ENCODE peak calls at places on chromosomes 11 and 22, in ten cellular contexts. One of them, this sample, is unnamed.

GRCh38 chr11:83047515-83048225 is 24.0 kb downstream of the RAB30 start:
- DNase-seq in mesothelial cell of epicardium: no peak
- DNase-seq in heart right ventricle: no peak
- DNase-seq in mucosa of descending colon: no peak
- DNase-seq in fibroblast of lung: peak; percentile 58
- DNase-seq in K562: no peak
- DNase-seq in brain microvascular endothelial cell: no peak
- DNase-seq in B cell: no peak
- DNase-seq in foreskin fibroblast: peak; percentile 22
- DNase-seq in IMR-90: peak; percentile 65
- DNase-seq in this sample: no peak

GRCh38 chr11:46105902-46106301 is 15.4 kb downstream of the PHF21A start:
- DNase-seq in foreskin fibroblast: no peak
- DNase-seq in K562: no peak
- DNase-seq in mesothelial cell of epicardium: no peak
- DNase-seq in B cell: no peak
- DNase-seq in IMR-90: no peak
- DNase-seq in heart right ventricle: no peak
- DNase-seq in fibroblast of lung: no peak
- DNase-seq in mucosa of descending colon: no peak
- DNase-seq in brain microvascular endothelial cell: no peak
- DNase-seq in this sample: no peak

GRCh38 chr11:14773755-14774154 is 118.3 kb downstream of the CYP2R1 start:
- DNase-seq in K562: no peak
- DNase-seq in mesothelial cell of epicardium: no peak
- DNase-seq in brain microvascular endothelial cell: no peak
- DNase-seq in heart right ventricle: no peak
- DNase-seq in mucosa of descending colon: no peak
- DNase-seq in IMR-90: peak; percentile 0
- DNase-seq in fibroblast of lung: no peak
- DNase-seq in foreskin fibroblast: peak; percentile 4
- DNase-seq in B cell: peak; percentile 12
- DNase-seq in this sample: no peak

GRCh38 chr11:46489668-46490560 is 98.3 kb upstream of the CHRM4 start:
- DNase-seq in mesothelial cell of epicardium: no peak
- DNase-seq in fibroblast of lung: peak; percentile 48
- DNase-seq in mucosa of descending colon: no peak
- DNase-seq in K562: peak; percentile 49
- DNase-seq in heart right ventricle: no peak
- DNase-seq in brain microvascular endothelial cell: peak; percentile 55
- DNase-seq in IMR-90: peak; percentile 69
- DNase-seq in foreskin fibroblast: peak; percentile 65
- DNase-seq in B cell: peak; percentile 33
- DNase-seq in this sample: peak; percentile 17

GRCh38 chr11:74022541-74022940 is 13.7 kb upstream of the UCP3 start:
- DNase-seq in fibroblast of lung: no peak
- DNase-seq in B cell: no peak
- DNase-seq in IMR-90: no peak
- DNase-seq in foreskin fibroblast: no peak
- DNase-seq in heart right ventricle: no peak
- DNase-seq in mucosa of descending colon: no peak
- DNase-seq in K562: no peak
- DNase-seq in brain microvascular endothelial cell: no peak
- DNase-seq in mesothelial cell of epicardium: no peak
- DNase-seq in this sample: no peak

GRCh38 chr11:67031791-67032561 is 9.0 kb downstream of the SYT12 start:
- DNase-seq in brain microvascular endothelial cell: peak; percentile 71
- DNase-seq in B cell: no peak
- DNase-seq in foreskin fibroblast: peak; percentile 48
- DNase-seq in K562: no peak
- DNase-seq in mesothelial cell of epicardium: no peak
- DNase-seq in IMR-90: peak; percentile 80
- DNase-seq in fibroblast of lung: peak; percentile 77
- DNase-seq in mucosa of descending colon: no peak
- DNase-seq in heart right ventricle: no peak
- DNase-seq in this sample: no peak

GRCh38 chr22:36368359-36368983 is 19.3 kb downstream of the MYH9 start:
- DNase-seq in brain microvascular endothelial cell: no peak
- DNase-seq in mesothelial cell of epicardium: no peak
- DNase-seq in fibroblast of lung: peak; percentile 92
- DNase-seq in foreskin fibroblast: peak; percentile 86
- DNase-seq in B cell: no peak
- DNase-seq in mucosa of descending colon: no peak
- DNase-seq in IMR-90: peak; percentile 78
- DNase-seq in K562: peak; percentile 90
- DNase-seq in heart right ventricle: no peak
- DNase-seq in this sample: no peak

GRCh38 chr11:33970984-33971466 is 79.1 kb upstream of the LMO2 start:
- DNase-seq in B cell: peak; percentile 67
- DNase-seq in foreskin fibroblast: peak; percentile 77
- DNase-seq in heart right ventricle: no peak
- DNase-seq in K562: peak; percentile 72
- DNase-seq in mesothelial cell of epicardium: no peak
- DNase-seq in mucosa of descending colon: no peak
- DNase-seq in fibroblast of lung: peak; percentile 47
- DNase-seq in brain microvascular endothelial cell: peak; percentile 47
- DNase-seq in IMR-90: peak; percentile 50
- DNase-seq in this sample: peak; percentile 14

GRCh38 chr11:20457001-20457768 is 69.7 kb downstream of the PRMT3 start:
- DNase-seq in B cell: no peak
- DNase-seq in IMR-90: no peak
- DNase-seq in heart right ventricle: no peak
- DNase-seq in mesothelial cell of epicardium: no peak
- DNase-seq in brain microvascular endothelial cell: no peak
- DNase-seq in K562: no peak
- DNase-seq in foreskin fibroblast: peak; percentile 6
- DNase-seq in mucosa of descending colon: no peak
- DNase-seq in fibroblast of lung: no peak
- DNase-seq in this sample: no peak

GRCh38 chr11:37504925-37505324 is 906.9 kb upstream of the RAG2 start:
- DNase-seq in brain microvascular endothelial cell: peak; percentile 94
- DNase-seq in foreskin fibroblast: peak; percentile 96
- DNase-seq in K562: no peak
- DNase-seq in mucosa of descending colon: no peak
- DNase-seq in IMR-90: peak; percentile 95
- DNase-seq in fibroblast of lung: peak; percentile 97
- DNase-seq in B cell: no peak
- DNase-seq in mesothelial cell of epicardium: no peak
- DNase-seq in heart right ventricle: no peak
- DNase-seq in this sample: no peak

GRCh38 chr11:45180158-45180887 is 33.9 kb downstream of the PRDM11 start:
- DNase-seq in K562: no peak
- DNase-seq in B cell: peak; percentile 40
- DNase-seq in mucosa of descending colon: peak; percentile 79
- DNase-seq in brain microvascular endothelial cell: no peak
- DNase-seq in heart right ventricle: peak; percentile 67
- DNase-seq in mesothelial cell of epicardium: peak; percentile 46
- DNase-seq in fibroblast of lung: peak; percentile 27
- DNase-seq in foreskin fibroblast: peak; percentile 67
- DNase-seq in IMR-90: no peak
- DNase-seq in this sample: peak; percentile 36

GRCh38 chr11:32826113-32826512 is 3.6 kb upstream of the PRRG4 start:
- DNase-seq in K562: no peak
- DNase-seq in mucosa of descending colon: no peak
- DNase-seq in foreskin fibroblast: no peak
- DNase-seq in B cell: no peak
- DNase-seq in heart right ventricle: no peak
- DNase-seq in mesothelial cell of epicardium: no peak
- DNase-seq in brain microvascular endothelial cell: no peak
- DNase-seq in IMR-90: no peak
- DNase-seq in fibroblast of lung: no peak
- DNase-seq in this sample: no peak

GRCh38 chr22:21001601-21002325 is at the start of gene THAP7:
- DNase-seq in mesothelial cell of epicardium: peak; percentile 90
- DNase-seq in mucosa of descending colon: peak; percentile 98
- DNase-seq in foreskin fibroblast: peak; percentile 99
- DNase-seq in K562: peak; percentile 100
- DNase-seq in brain microvascular endothelial cell: peak; percentile 94
- DNase-seq in fibroblast of lung: peak; percentile 93
- DNase-seq in B cell: peak; percentile 99
- DNase-seq in heart right ventricle: peak; percentile 98
- DNase-seq in IMR-90: peak; percentile 93
- DNase-seq in this sample: peak; percentile 91

GRCh38 chr22:36796629-36797175 is 20.1 kb downstream of the PVALB start:
- DNase-seq in mucosa of descending colon: no peak
- DNase-seq in mesothelial cell of epicardium: no peak
- DNase-seq in IMR-90: no peak
- DNase-seq in fibroblast of lung: no peak
- DNase-seq in brain microvascular endothelial cell: no peak
- DNase-seq in foreskin fibroblast: no peak
- DNase-seq in heart right ventricle: no peak
- DNase-seq in B cell: no peak
- DNase-seq in K562: no peak
- DNase-seq in this sample: no peak

GRCh38 chr11:63847363-63847762 is 8.5 kb downstream of the MARK2 start:
- DNase-seq in mesothelial cell of epicardium: no peak
- DNase-seq in foreskin fibroblast: no peak
- DNase-seq in fibroblast of lung: no peak
- DNase-seq in heart right ventricle: no peak
- DNase-seq in brain microvascular endothelial cell: no peak
- DNase-seq in IMR-90: no peak
- DNase-seq in K562: no peak
- DNase-seq in mucosa of descending colon: peak; percentile 32
- DNase-seq in B cell: no peak
- DNase-seq in this sample: no peak

GRCh38 chr11:38867338-38867737 is 2269.3 kb upstream of the RAG2 start:
- DNase-seq in fibroblast of lung: no peak
- DNase-seq in K562: no peak
- DNase-seq in brain microvascular endothelial cell: no peak
- DNase-seq in heart right ventricle: no peak
- DNase-seq in IMR-90: no peak
- DNase-seq in foreskin fibroblast: no peak
- DNase-seq in mucosa of descending colon: no peak
- DNase-seq in mesothelial cell of epicardium: no peak
- DNase-seq in B cell: no peak
- DNase-seq in this sample: no peak

GRCh38 chr11:96143016-96143670 is 199.9 kb downstream of the MAML2 start:
- DNase-seq in IMR-90: no peak
- DNase-seq in fibroblast of lung: peak; percentile 46
- DNase-seq in brain microvascular endothelial cell: no peak
- DNase-seq in mesothelial cell of epicardium: no peak
- DNase-seq in K562: no peak
- DNase-seq in mucosa of descending colon: no peak
- DNase-seq in B cell: no peak
- DNase-seq in foreskin fibroblast: no peak
- DNase-seq in heart right ventricle: no peak
- DNase-seq in this sample: no peak

GRCh38 chr11:118652681-118653181 is 26.7 kb downstream of the TREH start:
- DNase-seq in B cell: no peak
- DNase-seq in K562: no peak
- DNase-seq in mucosa of descending colon: no peak
- DNase-seq in mesothelial cell of epicardium: no peak
- DNase-seq in brain microvascular endothelial cell: no peak
- DNase-seq in IMR-90: no peak
- DNase-seq in foreskin fibroblast: no peak
- DNase-seq in fibroblast of lung: no peak
- DNase-seq in heart right ventricle: no peak
- DNase-seq in this sample: no peak

DNA sequence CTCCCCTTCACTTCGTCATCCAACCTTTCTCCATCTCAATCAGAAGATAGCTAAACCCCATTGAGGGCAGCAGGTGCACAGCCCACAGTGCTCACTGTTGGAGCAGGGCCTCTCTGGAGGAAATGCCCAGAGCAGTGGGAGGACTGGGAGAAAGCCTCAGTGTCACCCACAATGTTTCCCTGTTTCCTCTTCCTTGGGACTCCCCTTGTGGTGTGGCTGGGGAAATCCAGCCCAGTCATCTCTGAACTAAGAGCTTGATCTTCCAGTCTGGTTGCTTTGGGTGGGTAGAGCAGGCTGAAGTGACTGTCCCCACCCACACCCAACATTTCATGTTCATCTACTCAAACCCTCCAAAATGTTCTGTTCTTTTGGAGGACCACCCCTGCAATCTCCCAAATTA is 29.8 kb upstream of the EED start:
- DNase-seq in K562: no peak
- DNase-seq in mucosa of descending colon: no peak
- DNase-seq in fibroblast of lung: no peak
- DNase-seq in IMR-90: no peak
- DNase-seq in foreskin fibroblast: no peak
- DNase-seq in mesothelial cell of epicardium: no peak
- DNase-seq in heart right ventricle: no peak
- DNase-seq in B cell: peak; percentile 11
- DNase-seq in brain microvascular endothelial cell: no peak
- DNase-seq in this sample: no peak
- TF ChIP-seq CTCF in K562: peak; percentile 41
- TF ChIP-seq CTCF in mucosa of descending colon: no peak
- TF ChIP-seq CTCF in fibroblast of lung: no peak
- TF ChIP-seq CTCF in IMR-90: no peak
- TF ChIP-seq CTCF in foreskin fibroblast: no peak
- TF ChIP-seq CTCF in mesothelial cell of epicardium: no peak
- TF ChIP-seq CTCF in heart right ventricle: no peak
- TF ChIP-seq CTCF in B cell: no peak
- TF ChIP-seq CTCF in brain microvascular endothelial cell: peak; percentile 26
- TF ChIP-seq CTCF in this sample: no peak

DNA sequence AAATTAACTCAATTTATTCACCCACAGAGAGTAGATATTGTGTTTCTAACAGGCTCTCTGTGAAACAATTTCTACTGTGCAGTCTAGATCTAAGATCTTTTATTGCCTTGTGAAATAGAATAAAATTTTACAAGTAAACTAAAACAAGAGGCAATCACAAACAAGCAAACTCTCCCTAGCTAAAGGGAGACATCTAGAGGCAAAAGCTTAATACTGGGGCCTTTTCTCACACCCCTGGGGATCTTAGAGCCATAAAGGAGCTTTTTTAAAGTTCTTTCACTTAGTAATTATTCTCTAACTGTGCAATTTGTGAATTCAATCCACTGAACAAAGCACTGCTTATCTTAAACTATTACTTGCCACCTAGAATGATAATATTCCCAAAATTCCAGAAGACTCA is 19.7 kb downstream of the ALG9 start:
- DNase-seq in K562: peak; percentile 11
- DNase-seq in B cell: no peak
- DNase-seq in brain microvascular endothelial cell: no peak
- DNase-seq in foreskin fibroblast: peak; percentile 61
- DNase-seq in mesothelial cell of epicardium: no peak
- DNase-seq in mucosa of descending colon: no peak
- DNase-seq in heart right ventricle: no peak
- DNase-seq in IMR-90: peak; percentile 35
- DNase-seq in fibroblast of lung: no peak
- DNase-seq in this sample: no peak
- TF ChIP-seq CTCF in K562: peak; percentile 43
- TF ChIP-seq CTCF in B cell: no peak
- TF ChIP-seq CTCF in brain microvascular endothelial cell: peak; percentile 59
- TF ChIP-seq CTCF in foreskin fibroblast: peak; percentile 64
- TF ChIP-seq CTCF in mesothelial cell of epicardium: no peak
- TF ChIP-seq CTCF in mucosa of descending colon: no peak
- TF ChIP-seq CTCF in heart right ventricle: no peak
- TF ChIP-seq CTCF in IMR-90: peak; percentile 53
- TF ChIP-seq CTCF in fibroblast of lung: peak; percentile 70
- TF ChIP-seq CTCF in this sample: no peak

GRCh38 chr22:17540481-17540880 is 22.8 kb upstream of the SLC25A18 start:
- DNase-seq in mucosa of descending colon: no peak
- DNase-seq in IMR-90: no peak
- DNase-seq in foreskin fibroblast: no peak
- DNase-seq in mesothelial cell of epicardium: no peak
- DNase-seq in fibroblast of lung: no peak
- DNase-seq in B cell: no peak
- DNase-seq in brain microvascular endothelial cell: no peak
- DNase-seq in heart right ventricle: no peak
- DNase-seq in K562: peak; percentile 67
- DNase-seq in this sample: no peak
- TF ChIP-seq CTCF in mucosa of descending colon: no peak
- TF ChIP-seq CTCF in IMR-90: no peak
- TF ChIP-seq CTCF in foreskin fibroblast: no peak
- TF ChIP-seq CTCF in mesothelial cell of epicardium: no peak
- TF ChIP-seq CTCF in fibroblast of lung: no peak
- TF ChIP-seq CTCF in B cell: no peak
- TF ChIP-seq CTCF in brain microvascular endothelial cell: peak; percentile 19
- TF ChIP-seq CTCF in heart right ventricle: no peak
- TF ChIP-seq CTCF in K562: peak; percentile 69
- TF ChIP-seq CTCF in this sample: no peak

GRCh38 chr11:65932558-65932919 is 12.7 kb upstream of the TSGA10IP start:
- DNase-seq in mesothelial cell of epicardium: no peak
- DNase-seq in mucosa of descending colon: no peak
- DNase-seq in B cell: no peak
- DNase-seq in K562: peak; percentile 63
- DNase-seq in IMR-90: no peak
- DNase-seq in heart right ventricle: no peak
- DNase-seq in fibroblast of lung: no peak
- DNase-seq in brain microvascular endothelial cell: peak; percentile 24
- DNase-seq in foreskin fibroblast: peak; percentile 55
- DNase-seq in this sample: no peak
- TF ChIP-seq CTCF in mesothelial cell of epicardium: no peak
- TF ChIP-seq CTCF in mucosa of descending colon: no peak
- TF ChIP-seq CTCF in B cell: no peak
- TF ChIP-seq CTCF in K562: peak; percentile 42
- TF ChIP-seq CTCF in IMR-90: peak; percentile 3
- TF ChIP-seq CTCF in heart right ventricle: no peak
- TF ChIP-seq CTCF in fibroblast of lung: no peak
- TF ChIP-seq CTCF in brain microvascular endothelial cell: no peak
- TF ChIP-seq CTCF in foreskin fibroblast: no peak
- TF ChIP-seq CTCF in this sample: peak; percentile 34

This sample was measured in neural crest cell.